ENCODE peak calls at places on chromosome 18, in ten cellular contexts. A, L, V, H, R, Z, B, I, D and Q are unnamed samples.

GRCh38 chr18:621181-621580 is 24.4 kb downstream of the CLUL1 start:
- DNase-seq in A (no peak), L (no peak), V (no peak), H (no peak), R (no peak), Z (no peak), B (no peak), I (no peak), D (no peak), Q (no peak)

GRCh38 chr18:8989855-8990254 is 112.6 kb upstream of the NDUFV2 start:
- DNase-seq in A (no peak), L (no peak), V (no peak), H (no peak), R (no peak), Z (no peak), B (no peak), I (no peak), D (no peak), Q (no peak)

GRCh38 chr18:58205780-58206160 is 161.7 kb downstream of the NEDD4L start:
- DNase-seq in A (no peak), L (no peak), V (no peak), H (no peak), R (no peak), Z (no peak), B (no peak), I (no peak), D (no peak), Q (no peak)

GRCh38 chr18:64037812-64038414 is 68.0 kb downstream of the SERPINB8 start:
- DNase-seq in A (no peak), L (no peak), V (no peak), H (peak; percentile 49), R (peak; percentile 5), Z (no peak), B (peak; percentile 41), I (no peak), D (no peak), Q (no peak)

GRCh38 chr18:54102123-54102522 is 122.3 kb downstream of the MBD2 start:
- DNase-seq in A (no peak), L (no peak), V (no peak), H (no peak), R (no peak), Z (no peak), B (no peak), I (no peak), D (no peak), Q (no peak)

GRCh38 chr18:10279476-10279875 is 175.0 kb upstream of the APCDD1 start:
- DNase-seq in A (no peak), L (no peak), V (no peak), H (no peak), R (no peak), Z (no peak), B (no peak), I (no peak), D (no peak), Q (no peak)

GRCh38 chr18:34639662-34640061 is 70.4 kb upstream of the DTNA start:
- DNase-seq in A (no peak), L (no peak), V (no peak), H (no peak), R (no peak), Z (no peak), B (no peak), I (no peak), D (no peak), Q (no peak)

GRCh38 chr18:1539276-1539675 is 634.6 kb downstream of the ADCYAP1 start:
- DNase-seq in A (no peak), L (no peak), V (no peak), H (no peak), R (no peak), Z (no peak), B (no peak), I (no peak), D (no peak), Q (no peak)

GRCh38 chr18:27824841-27825720 is 351.8 kb downstream of the CDH2 start:
- DNase-seq in A (no peak), L (no peak), V (no peak), H (no peak), R (no peak), Z (no peak), B (peak; percentile 26), I (no peak), D (no peak), Q (no peak)
- H3K4me3 ChIP-seq in A (no peak overlapping the region), L (no peak overlapping the region), V (no peak overlapping the region), H (no peak overlapping the region), R (no peak overlapping the region), Z (no peak overlapping the region), B (no peak overlapping the region), I (no peak overlapping the region), D (no peak overlapping the region), Q (no peak overlapping the region)

DNA sequence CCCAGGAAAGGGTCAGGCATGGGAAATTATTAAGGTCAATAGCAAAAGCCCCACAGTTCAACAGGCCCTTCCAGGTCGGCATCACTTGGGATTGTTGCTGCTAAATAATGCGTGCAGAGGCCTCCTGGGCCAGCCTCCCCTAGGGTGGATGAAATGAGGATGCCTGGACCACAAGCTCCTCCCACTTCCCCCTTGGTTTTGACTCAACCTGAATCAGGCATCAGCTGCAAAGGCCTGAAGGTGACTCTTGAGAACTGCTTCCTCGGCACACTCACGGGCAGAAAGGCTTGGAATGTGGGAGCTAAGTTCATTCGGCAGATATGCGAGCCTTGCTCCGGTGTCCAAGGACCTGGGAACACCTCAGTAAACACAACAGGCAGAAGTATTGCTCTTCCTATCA is 69.3 kb downstream of the MBP start:
- DNase-seq in A (peak; percentile 70), L (no peak), V (peak; percentile 90), H (peak; percentile 81), R (peak; percentile 97), Z (no peak), B (no peak), I (no peak), D (no peak), Q (no peak)
- H3K4me3 ChIP-seq in A (no peak overlapping the region), L (no peak overlapping the region), V (no peak overlapping the region), H (no peak overlapping the region), R (no peak overlapping the region), Z (no peak overlapping the region), B (no peak overlapping the region), I (no peak overlapping the region), D (no peak overlapping the region), Q (no peak overlapping the region)

GRCh38 chr18:76349067-76349715 is 145.9 kb downstream of the ZNF516 start:
- DNase-seq in A (no peak), L (peak; percentile 50), V (no peak), H (peak; percentile 76), R (peak; percentile 69), Z (no peak), B (peak; percentile 83), I (no peak), D (peak; percentile 35), Q (peak; percentile 21)

GRCh38 chr18:76346490-76347130 is 148.4 kb downstream of the ZNF516 start:
- DNase-seq in A (no peak), L (no peak), V (no peak), H (no peak), R (no peak), Z (no peak), B (no peak), I (no peak), D (no peak), Q (no peak)

GRCh38 chr18:76347341-76347740 is 147.7 kb downstream of the ZNF516 start:
- DNase-seq in A (no peak), L (no peak), V (no peak), H (no peak), R (no peak), Z (no peak), B (no peak), I (no peak), D (no peak), Q (no peak)

GRCh38 chr18:76350134-76351025 is 144.7 kb downstream of the ZNF516 start:
- DNase-seq in A (no peak), L (no peak), V (no peak), H (no peak), R (no peak), Z (no peak), B (no peak), I (no peak), D (no peak), Q (no peak)

DNA sequence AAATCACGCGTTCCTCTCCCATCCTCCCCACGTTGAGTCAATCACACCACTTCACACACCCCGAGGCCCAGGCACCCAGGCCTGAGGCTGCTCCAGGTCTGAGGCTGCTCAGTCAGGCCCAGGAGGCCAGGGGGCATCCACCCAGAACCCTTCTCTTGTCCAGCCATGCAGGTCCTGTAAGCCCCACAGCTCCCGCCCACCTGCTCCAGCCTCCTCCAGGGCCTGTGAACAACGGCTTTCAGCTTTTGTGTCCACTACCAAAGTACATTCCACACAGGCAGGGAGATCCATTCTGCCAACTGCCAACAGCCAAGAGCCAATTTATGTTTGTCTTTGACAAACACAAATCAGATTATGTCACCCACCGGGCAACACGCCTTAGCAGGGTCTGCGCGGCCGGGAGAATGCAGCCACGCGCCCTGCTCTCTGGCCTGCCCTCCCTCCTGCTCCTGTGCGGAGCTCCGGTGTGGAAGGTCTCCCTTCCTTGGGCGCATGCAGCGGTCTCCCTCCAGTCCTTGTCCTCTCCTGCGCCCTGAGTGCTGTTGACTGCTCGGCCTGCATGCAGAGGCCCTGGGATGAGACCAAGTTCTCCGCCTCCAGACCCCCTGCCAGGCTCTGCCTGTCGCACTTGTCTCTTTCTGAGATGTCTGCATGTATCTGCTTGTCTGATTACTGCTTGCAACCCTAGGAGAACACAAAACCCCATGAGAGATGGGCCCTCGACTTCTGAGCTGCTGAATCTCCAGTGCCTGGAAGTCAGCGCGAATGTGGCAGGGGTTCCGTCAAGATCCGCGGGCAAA is 146.6 kb downstream of the ZNF516 start:
- DNase-seq in A (no peak), L (no peak), V (no peak), H (no peak), R (no peak), Z (no peak), B (no peak), I (no peak), D (no peak), Q (no peak)
- H3K4me3 ChIP-seq in A (peak overlapping the region; percentile 28), L (peak overlapping the region; percentile 29), V (no peak overlapping the region), H (peak overlapping the region; percentile 5), R (no peak overlapping the region), Z (no peak overlapping the region), B (no peak overlapping the region), I (no peak overlapping the region), D (peak overlapping the region; percentile 23), Q (no peak overlapping the region)

GRCh38 chr18:28176674-28176932 is 327 bp downstream of the CDH2 start:
- DNase-seq in A (no peak), L (no peak), V (no peak), H (no peak), R (no peak), Z (no peak), B (no peak), I (no peak), D (no peak), Q (no peak)

GRCh38 chr18:28175930-28176673 is 828 bp downstream of the CDH2 start:
- DNase-seq in A (no peak), L (no peak), V (no peak), H (peak; percentile 48), R (no peak), Z (no peak), B (peak; percentile 30), I (no peak), D (no peak), Q (no peak)

GRCh38 chr18:28178720-28179119 is 1.8 kb upstream of the CDH2 start:
- DNase-seq in A (no peak), L (no peak), V (no peak), H (peak; percentile 47), R (peak; percentile 41), Z (no peak), B (no peak), I (no peak), D (no peak), Q (no peak)

GRCh38 chr18:28176933-28177827 is at the start of gene CDH2:
- DNase-seq in A (peak; percentile 44), L (peak; percentile 37), V (peak; percentile 83), H (peak; percentile 96), R (peak; percentile 85), Z (peak; percentile 77), B (peak; percentile 91), I (no peak), D (peak; percentile 69), Q (peak; percentile 69)

DNA sequence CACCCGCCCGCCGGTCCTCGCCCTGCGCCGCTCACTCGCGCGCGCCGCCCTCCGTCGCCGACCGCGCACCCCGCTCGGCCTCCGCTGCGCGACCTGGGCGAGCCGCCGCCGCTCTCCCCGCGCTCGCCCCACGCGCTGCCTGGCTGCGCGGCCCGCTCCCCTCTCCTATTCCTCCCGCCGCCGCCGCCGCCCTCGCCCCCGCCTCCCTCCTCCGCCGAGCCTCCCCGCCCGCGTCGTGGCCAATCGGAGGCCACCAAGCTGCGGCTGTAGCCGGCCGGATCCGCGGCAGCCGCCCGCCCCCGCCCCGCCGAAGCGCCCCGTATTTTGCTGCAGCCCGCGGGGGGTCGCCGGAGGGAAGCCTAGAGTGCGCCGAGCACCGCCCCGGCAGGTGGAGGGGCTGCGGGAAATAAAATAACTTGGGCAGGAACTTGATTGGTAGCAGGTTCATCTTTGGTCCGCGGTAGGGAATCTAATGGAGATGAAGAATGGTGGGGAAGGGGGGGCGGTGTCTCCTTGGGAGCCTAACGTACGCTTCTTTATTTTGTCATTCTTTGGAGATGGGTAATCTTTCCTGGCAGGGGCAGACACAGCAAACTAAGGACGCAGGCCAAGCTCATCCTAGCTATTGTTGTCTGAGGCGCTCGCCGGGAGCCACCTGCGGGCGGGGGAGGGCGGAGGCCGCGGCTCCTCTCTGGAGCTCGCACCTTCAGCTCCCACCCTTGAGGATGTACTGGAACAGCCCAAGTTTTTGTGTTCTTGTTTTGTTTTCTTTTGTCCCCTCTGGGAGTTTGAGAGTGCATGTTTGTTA is 1.1 kb upstream of the CDH2 start:
- DNase-seq in A (no peak), L (peak; percentile 46), V (no peak), H (peak; percentile 70), R (peak; percentile 58), Z (peak; percentile 83), B (peak; percentile 80), I (no peak), D (peak; percentile 66), Q (no peak)
- H3K4me3 ChIP-seq in A (peak overlapping the region; percentile 54), L (peak overlapping the region; percentile 71), V (peak overlapping the region; percentile 63), H (peak overlapping the region; percentile 80), R (peak overlapping the region; percentile 86), Z (peak overlapping the region; percentile 81), B (peak overlapping the region; percentile 62), I (peak overlapping the region; percentile 68), D (peak overlapping the region; percentile 81), Q (peak overlapping the region; percentile 86)